ENCODE peak calls at places on chromosomes 1 and 21, in seven cellular contexts. B is GM12865, H is cardiac fibroblast, K is mammary epithelial cell, V is neural progenitor cell, L is WERI-Rb-1, C is suprapubic skin. N is an unnamed sample.
A peak's percentile ranks its signal among the peaks of the same experiment; 100 is the strongest.

GRCh38 chr1:151887028-151887427 is 22.3 kb downstream of the THEM4 start:
- DNase-seq in B (no peak), H (peak; percentile 94), K (peak; percentile 94), V (no peak), L (no peak), C (no peak), N (no peak)

GRCh38 chr1:236864211-236864610 is 69.1 kb downstream of the MTR start:
- DNase-seq in B (no peak), H (no peak), K (no peak), V (no peak), L (peak; percentile 21), C (no peak), N (no peak)

GRCh38 chr1:194466706-194467105 is 1280.3 kb upstream of the B3GALT2 start:
- DNase-seq in B (no peak), H (no peak), K (peak; percentile 2), V (peak; percentile 31), L (peak; percentile 22), C (no peak), N (no peak)

GRCh38 chr21:25350056-25350455 is 257.2 kb downstream of the MRPL39 start:
- DNase-seq in B (peak; percentile 46), H (peak; percentile 76), K (no peak), V (peak; percentile 43), L (peak; percentile 56), C (no peak), N (peak; percentile 77)

GRCh38 chr1:246161626-246162025 is 345.5 kb downstream of the SMYD3 start:
- DNase-seq in B (no peak), H (peak; percentile 69), K (peak; percentile 82), V (no peak), L (no peak), C (no peak), N (no peak)

GRCh38 chr1:84780000-84780716 is 89.9 kb upstream of the SSX2IP start:
- DNase-seq in B (no peak), H (peak; percentile 48), K (peak; percentile 76), V (no peak), L (no peak), C (no peak), N (peak; percentile 39)

GRCh38 chr21:44751799-44752636 is 40.6 kb upstream of the TSPEAR start:
- DNase-seq in B (no peak), H (no peak), K (no peak), V (no peak), L (no peak), C (peak; percentile 58), N (no peak)

GRCh38 chr1:182890927-182891610 is 51.9 kb downstream of the DHX9 start:
- DNase-seq in B (peak; percentile 2), H (no peak), K (no peak), V (no peak), L (no peak), C (no peak), N (no peak)

GRCh38 chr1:229272164-229273158 is 1.6 kb downstream of the RAB4A start:
- DNase-seq in B (no peak), H (peak; percentile 21), K (no peak), V (no peak), L (no peak), C (no peak), N (no peak)

GRCh38 chr1:31658721-31659120 is 14.0 kb upstream of the PEF1 start:
- DNase-seq in B (no peak), H (peak; percentile 49), K (no peak), V (no peak), L (no peak), C (no peak), N (no peak)

GRCh38 chr1:3012511-3013291 is 8.6 kb upstream of the ACTRT2 start:
- DNase-seq in B (no peak), H (no peak), K (no peak), V (peak; percentile 75), L (peak; percentile 70), C (no peak), N (peak; percentile 58)

GRCh38 chr21:42513985-42514882 is 582 bp downstream of the SLC37A1 start:
- DNase-seq in B (peak; percentile 67), H (peak; percentile 36), K (peak; percentile 39), V (peak; percentile 61), L (peak; percentile 44), C (no peak), N (peak; percentile 77)

GRCh38 chr1:2543543-2544092 is 12.6 kb upstream of the TNFRSF14 start:
- DNase-seq in B (peak; percentile 18), H (no peak), K (no peak), V (peak; percentile 90), L (peak; percentile 84), C (no peak), N (peak; percentile 63)

GRCh38 chr1:170240409-170240808 is 94.7 kb downstream of the NTMT2 start:
- DNase-seq in B (peak; percentile 59), H (no peak), K (no peak), V (no peak), L (no peak), C (no peak), N (no peak)

GRCh38 chr21:25960423-25960822 is 210.1 kb downstream of the APP start:
- DNase-seq in B (no peak), H (no peak), K (no peak), V (peak; percentile 78), L (peak; percentile 47), C (no peak), N (no peak)

GRCh38 chr1:248696261-248696660 is 6.3 kb downstream of the OR14I1 start:
- DNase-seq in B (peak; percentile 66), H (peak; percentile 2), K (no peak), V (no peak), L (peak; percentile 49), C (no peak), N (peak; percentile 15)

GRCh38 chr1:62444701-62445100 is 7.9 kb downstream of the USP1 start:
- DNase-seq in B (no peak), H (no peak), K (no peak), V (no peak), L (no peak), C (no peak), N (no peak)

GRCh38 chr21:44487831-44488230 is 32.5 kb downstream of the LRRC3 start:
- DNase-seq in B (peak; percentile 49), H (peak; percentile 58), K (no peak), V (peak; percentile 45), L (peak; percentile 56), C (no peak), N (peak; percentile 80)

GRCh38 chr21:15682182-15682895 is 47.4 kb upstream of the USP25 start:
- DNase-seq in B (peak; percentile 1), H (peak; percentile 93), K (peak; percentile 49), V (no peak), L (no peak), C (no peak), N (peak; percentile 8)

GRCh38 chr1:25568834-25569598 is 25.6 kb downstream of the LDLRAP1 start:
- DNase-seq in B (no peak), H (peak; percentile 84), K (peak; percentile 83), V (no peak), L (no peak), C (no peak), N (peak; percentile 77)

GRCh38 chr1:234656981-234657651 is 47.1 kb upstream of the IRF2BP2 start:
- DNase-seq in B (peak; percentile 41), H (peak; percentile 99), K (peak; percentile 100), V (no peak), L (no peak), C (no peak), N (peak; percentile 37)
- TF ChIP-seq CTCF in B (no peak), H (no peak), K (peak; percentile 21), V (no peak), L (no peak), C (no peak), N (no peak)

GRCh38 chr1:11964656-11965055 is 15.6 kb upstream of the MFN2 start:
- DNase-seq in B (no peak), H (no peak), K (no peak), V (no peak), L (no peak), C (no peak), N (no peak)

GRCh38 chr1:11970441-11971185 is 9.6 kb upstream of the MFN2 start:
- DNase-seq in B (no peak), H (no peak), K (no peak), V (no peak), L (no peak), C (no peak), N (no peak)

GRCh38 chr1:11963622-11964021 is 16.6 kb upstream of the MFN2 start:
- DNase-seq in B (no peak), H (no peak), K (no peak), V (no peak), L (no peak), C (no peak), N (no peak)

GRCh38 chr1:11961230-11961629 is 19.0 kb upstream of the MFN2 start:
- DNase-seq in B (no peak), H (peak; percentile 81), K (no peak), V (no peak), L (no peak), C (no peak), N (no peak)

DNA sequence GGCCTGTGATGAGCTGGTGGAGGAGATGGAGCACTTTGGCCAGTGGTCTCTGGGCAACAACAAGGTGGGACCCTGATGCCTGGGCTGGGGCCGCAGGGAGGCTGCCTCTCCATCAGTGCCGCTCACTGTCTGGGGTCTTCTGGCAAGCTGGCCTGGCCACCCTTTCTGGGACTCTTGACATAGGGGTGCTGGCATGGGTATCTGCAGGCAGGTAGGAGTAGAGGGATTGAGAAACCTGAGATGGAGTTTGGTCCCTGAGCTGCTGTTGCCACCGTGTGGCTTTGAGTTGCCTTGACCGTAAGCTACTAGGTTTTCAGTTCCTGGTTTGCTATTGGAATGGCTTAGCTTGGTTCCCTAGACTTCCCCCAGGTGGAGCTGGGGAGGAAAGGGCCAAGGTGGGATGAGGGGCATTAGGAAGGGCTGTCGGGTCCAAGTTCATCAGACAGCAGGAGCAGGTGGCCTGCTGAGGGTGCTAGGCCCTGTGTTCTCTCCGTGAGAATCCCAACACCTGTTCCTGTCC is 13.2 kb upstream of the MFN2 start:
- DNase-seq in B (peak; percentile 72), H (peak; percentile 41), K (peak; percentile 48), V (peak; percentile 61), L (peak; percentile 85), C (no peak), N (peak; percentile 16)
- TF ChIP-seq CTCF in B (peak; percentile 64), H (peak; percentile 39), K (peak; percentile 86), V (peak; percentile 50), L (peak; percentile 87), C (peak; percentile 3), N (no peak)

DNA sequence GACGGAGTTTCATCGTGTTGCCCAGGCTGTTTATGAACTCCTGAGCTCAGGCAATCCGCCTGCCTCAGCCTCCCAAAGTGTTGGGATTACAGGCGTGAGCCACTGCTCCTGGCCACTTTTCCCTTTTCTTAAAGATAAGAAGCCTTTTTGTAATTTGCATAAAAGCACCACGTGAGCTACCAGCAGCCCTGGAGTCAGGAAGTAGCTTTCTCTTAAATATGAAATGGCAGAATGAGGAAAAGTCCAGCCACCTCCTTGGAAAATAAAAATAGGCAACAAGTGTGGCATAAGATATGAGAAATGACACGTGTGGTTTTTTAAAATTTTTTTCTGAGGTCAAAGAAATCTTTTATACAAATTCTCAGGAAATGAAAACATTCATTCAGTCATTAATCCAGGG is 259.7 kb downstream of the DYRK1A start:
- DNase-seq in B (no peak), H (no peak), K (no peak), V (no peak), L (no peak), C (no peak), N (no peak)
- TF ChIP-seq CTCF in B (no peak), H (no peak), K (no peak), V (no peak), L (no peak), C (no peak), N (no peak)

DNA sequence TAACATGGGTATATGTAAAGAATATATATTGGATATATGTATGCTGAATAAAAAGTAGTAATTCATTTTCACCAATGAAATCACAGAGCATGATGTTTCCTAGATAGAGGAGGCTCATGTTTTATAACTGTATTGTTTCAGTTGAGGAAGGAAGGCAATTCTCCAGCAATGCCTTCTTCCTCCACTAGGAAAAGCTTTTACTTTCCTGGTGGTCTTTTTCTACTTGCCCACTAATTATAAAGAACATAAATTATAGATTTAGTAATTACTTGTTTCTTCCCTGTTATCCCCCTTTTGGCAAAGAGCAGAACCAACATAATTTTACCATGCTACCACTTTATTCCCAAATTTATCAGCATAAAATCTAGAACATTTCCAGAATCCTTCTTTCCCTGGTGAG is 159.0 kb downstream of the PLA2G4A start:
- DNase-seq in B (no peak), H (no peak), K (no peak), V (no peak), L (no peak), C (no peak), N (no peak)
- TF ChIP-seq CTCF in B (no peak), H (peak; percentile 17), K (no peak), V (peak; percentile 45), L (peak; percentile 9), C (no peak), N (no peak)

N was measured in activated CD8-positive, alpha-beta T cell treated with anti-CD3 and anti-CD28 coated beads for 36 hours.